ENCODE peak calls at places on chromosomes 11 and 22, in seven cellular contexts. H, C, Z, W, R, S and O are unnamed samples.

GRCh38 chr11:80390546-80390945 is 949.7 kb upstream of the TENM4 start:
- DNase-seq in Z (no peak), R (no peak), W (no peak), C (no peak), S (no peak), H (no peak), O (no peak)

GRCh38 chr11:66950113-66950535 is 8.1 kb downstream of the PC start:
- DNase-seq in S (peak; percentile 89), C (peak; percentile 96), W (no peak), Z (peak; percentile 78), R (peak; percentile 94), H (no peak), O (peak; percentile 55)

GRCh38 chr22:31400023-31400397 is 606 bp downstream of the DRG1 start:
- DNase-seq in C (peak; percentile 70), W (no peak), Z (no peak), S (peak; percentile 28), R (peak; percentile 35), H (no peak), O (no peak)

GRCh38 chr11:134760307-134760706 is 348.3 kb upstream of the B3GAT1 start:
- DNase-seq in R (no peak), C (no peak), H (no peak), W (no peak), Z (no peak), S (no peak), O (no peak)

GRCh38 chr11:109697140-109697843 is 275.3 kb downstream of the C11orf87 start:
- DNase-seq in R (peak; percentile 50), W (no peak), Z (no peak), C (peak; percentile 64), S (peak; percentile 69), H (no peak), O (no peak)

GRCh38 chr11:126476256-126476970 is 120.9 kb downstream of the ST3GAL4 start:
- DNase-seq in H (no peak), S (no peak), R (no peak), Z (no peak), C (no peak), W (no peak), O (no peak)

GRCh38 chr11:68550485-68550817 is 89.9 kb downstream of the PPP6R3 start:
- DNase-seq in W (no peak), C (no peak), H (no peak), Z (no peak), R (peak; percentile 21), S (no peak), O (no peak)

GRCh38 chr11:14262271-14262846 is 96.6 kb downstream of the RRAS2 start:
- DNase-seq in S (no peak), H (no peak), W (no peak), Z (no peak), C (no peak), R (no peak), O (no peak)

GRCh38 chr22:48490513-48491411 is 1336.9 kb downstream of the BRD1 start:
- DNase-seq in W (no peak), R (no peak), H (no peak), S (peak; percentile 5), Z (peak; percentile 23), C (no peak), O (peak; percentile 41)

GRCh38 chr22:48494256-48494967 is 1333.3 kb downstream of the BRD1 start:
- DNase-seq in S (no peak), C (no peak), R (no peak), H (no peak), Z (no peak), W (peak; percentile 7), O (peak; percentile 36)

GRCh38 chr22:48493733-48494132 is 1333.9 kb downstream of the BRD1 start:
- DNase-seq in Z (no peak), C (no peak), R (no peak), S (no peak), W (no peak), H (no peak), O (peak; percentile 22)

GRCh38 chr22:48491451-48491941 is 1336.2 kb downstream of the BRD1 start:
- DNase-seq in H (no peak), S (peak; percentile 13), W (no peak), C (no peak), R (no peak), Z (no peak), O (no peak)

DNA sequence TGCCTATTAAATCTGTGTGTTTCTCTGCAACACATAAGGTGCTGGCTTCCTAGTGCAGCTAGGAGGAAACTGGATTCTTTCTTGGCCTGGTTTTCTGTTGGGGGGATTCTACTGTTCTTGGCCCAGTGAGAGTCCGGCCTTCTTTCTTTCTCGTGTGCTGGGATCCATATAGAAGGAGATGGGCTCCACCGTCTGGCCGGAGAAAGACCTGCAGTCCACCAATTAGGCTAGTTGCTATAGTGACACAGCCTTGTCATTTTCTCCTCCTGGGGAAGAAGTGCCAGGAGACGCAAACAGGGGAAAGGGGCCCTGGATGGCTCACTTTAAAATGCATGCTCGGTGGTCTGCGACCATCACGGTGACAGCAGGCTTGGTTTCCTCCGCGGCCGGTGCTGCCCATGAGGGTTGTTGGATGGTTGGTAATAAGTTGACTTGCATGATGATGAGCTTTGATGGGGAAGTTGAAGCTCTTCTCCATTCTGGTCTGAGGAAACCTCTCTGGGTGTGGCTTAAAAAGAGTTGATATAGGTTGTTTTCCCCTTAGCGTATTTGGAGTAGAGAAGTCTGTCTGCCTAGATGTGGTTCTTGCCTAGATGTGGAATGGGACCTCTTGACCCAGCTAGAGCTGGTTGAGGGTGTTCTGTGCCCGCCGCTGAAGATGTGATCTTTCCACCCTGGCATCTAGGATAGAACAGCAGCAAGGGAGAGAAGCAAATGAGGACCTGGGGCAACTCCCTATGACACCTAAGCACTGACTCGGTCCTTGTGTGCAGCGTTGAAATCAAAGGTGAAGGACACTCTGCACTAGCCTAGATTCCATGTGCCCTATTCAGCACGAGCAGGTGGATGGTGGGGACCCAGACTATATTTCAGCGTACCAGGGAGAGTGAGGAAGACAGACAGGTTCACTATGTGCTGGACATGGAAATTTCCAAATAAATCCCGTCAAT is 1335.0 kb downstream of the BRD1 start:
- DNase-seq in S (peak; percentile 88), W (peak; percentile 70), R (peak; percentile 57), H (no peak), C (peak; percentile 65), Z (peak; percentile 43), O (peak; percentile 60)
- H3K9me3 ChIP-seq in S (no peaks in the 10 kb centered on the region), W (no peaks in the 10 kb centered on the region), R (peaks cover 3% of the 10 kb centered on the region), H (no peaks in the 10 kb centered on the region), C (no peaks in the 10 kb centered on the region), Z (no peaks in the 10 kb centered on the region), O (no peaks in the 10 kb centered on the region)

GRCh38 chr11:116969694-116970093 is 128.5 kb downstream of the SIK3 start:
- DNase-seq in S (no peak), R (no peak), Z (no peak), H (no peak), C (no peak), W (no peak), O (no peak)

GRCh38 chr11:116970485-116971292 is 127.5 kb downstream of the SIK3 start:
- DNase-seq in W (no peak), H (no peak), Z (no peak), C (peak; percentile 17), R (peak; percentile 32), S (no peak), O (no peak)

GRCh38 chr11:116972692-116973091 is 125.5 kb downstream of the SIK3 start:
- DNase-seq in C (no peak), H (no peak), S (no peak), Z (no peak), W (no peak), R (no peak), O (no peak)

GRCh38 chr11:116975661-116976060 is 122.6 kb downstream of the SIK3 start:
- DNase-seq in Z (no peak), H (no peak), C (no peak), R (no peak), S (no peak), W (no peak), O (no peak)

DNA sequence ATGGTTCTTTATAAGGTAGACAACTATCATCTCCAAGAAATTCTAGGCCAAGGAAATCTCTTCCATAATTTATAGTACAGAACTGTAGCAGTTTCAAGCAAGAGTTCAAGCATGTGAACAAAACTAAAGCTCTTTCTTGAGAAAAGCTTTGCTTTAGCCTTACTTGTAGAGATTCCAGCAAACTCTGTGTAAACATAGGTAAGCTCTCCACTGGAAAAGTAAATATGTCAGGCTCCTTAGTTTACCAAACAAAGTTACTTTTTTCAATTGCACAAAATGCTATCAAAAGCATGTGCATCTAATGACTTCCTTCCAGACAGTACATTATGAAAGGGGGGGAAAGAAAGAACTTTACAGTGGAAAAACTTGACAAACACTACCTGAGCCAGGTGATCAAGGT is 125.0 kb downstream of the SIK3 start:
- DNase-seq in Z (no peak), W (no peak), R (no peak), C (no peak), S (no peak), H (no peak), O (no peak)
- H3K27me3 ChIP-seq in Z (no peaks in the 10 kb centered on the region), W (no peaks in the 10 kb centered on the region), R (no peaks in the 10 kb centered on the region), C (no peaks in the 10 kb centered on the region), S (no peaks in the 10 kb centered on the region), H (no peaks in the 10 kb centered on the region), O (no peaks in the 10 kb centered on the region)

GRCh38 chr11:294795-295194 is 4.5 kb downstream of the IFITM5 start:
- DNase-seq in R (no peak), C (no peak), S (no peak), H (no peak), W (peak; percentile 17), Z (no peak), O (no peak)

GRCh38 chr11:297666-298405 is 1.5 kb downstream of the IFITM5 start:
- DNase-seq in W (peak; percentile 15), S (no peak), H (no peak), C (no peak), Z (no peak), R (no peak), O (peak; percentile 48)

GRCh38 chr11:296976-297665 is 2.2 kb downstream of the IFITM5 start:
- DNase-seq in W (peak; percentile 16), R (no peak), H (no peak), Z (no peak), S (no peak), C (no peak), O (peak; percentile 50)

GRCh38 chr11:295351-296205 is 3.7 kb downstream of the IFITM5 start:
- DNase-seq in R (no peak), C (no peak), H (no peak), W (peak; percentile 19), S (no peak), Z (no peak), O (no peak)

DNA sequence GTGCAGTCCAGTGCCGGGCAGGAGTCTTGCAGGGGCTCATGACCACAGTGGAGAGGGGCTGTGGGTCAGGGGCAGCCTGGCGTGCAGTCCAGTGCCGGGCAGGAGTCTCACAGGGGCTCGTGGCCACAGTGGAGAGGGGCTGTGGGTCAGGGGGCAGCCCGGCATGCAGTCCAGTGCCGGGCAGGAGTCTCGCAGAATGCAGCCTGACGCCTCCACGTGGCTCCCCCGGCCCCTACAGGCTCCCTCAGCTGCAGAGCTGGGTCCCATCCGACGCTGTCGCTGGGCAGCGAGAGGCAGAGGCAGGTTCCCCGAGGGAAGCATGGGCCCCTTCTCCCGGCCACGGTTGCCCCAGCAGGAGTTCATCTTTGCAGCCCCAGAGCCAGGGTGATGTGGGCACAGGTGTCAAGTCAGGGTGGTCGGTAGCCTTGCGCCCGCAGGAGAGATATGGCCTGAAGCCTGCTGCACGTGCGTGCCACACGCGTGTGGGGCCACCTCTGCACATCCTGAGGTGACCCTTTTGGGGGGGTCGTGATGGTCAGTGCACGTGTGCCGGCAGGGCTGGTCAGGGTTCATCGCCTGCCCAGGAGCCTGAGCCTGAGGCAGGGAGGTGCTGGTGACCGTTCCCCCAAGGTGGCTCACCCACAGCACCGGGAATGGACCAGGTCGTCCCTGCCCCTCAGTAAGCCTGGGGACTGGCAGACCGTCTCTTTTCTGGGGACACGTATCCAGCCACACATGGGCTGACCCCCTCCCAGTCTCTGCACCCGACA is 2.9 kb downstream of the IFITM5 start:
- DNase-seq in C (no peak), W (peak; percentile 14), R (no peak), S (no peak), H (no peak), Z (no peak), O (no peak)
- H3K4me3 ChIP-seq in C (no peak overlapping the region), W (no peak overlapping the region), R (no peak overlapping the region), S (no peak overlapping the region), H (no peak overlapping the region), Z (no peak overlapping the region), O (no peak overlapping the region)

DNA sequence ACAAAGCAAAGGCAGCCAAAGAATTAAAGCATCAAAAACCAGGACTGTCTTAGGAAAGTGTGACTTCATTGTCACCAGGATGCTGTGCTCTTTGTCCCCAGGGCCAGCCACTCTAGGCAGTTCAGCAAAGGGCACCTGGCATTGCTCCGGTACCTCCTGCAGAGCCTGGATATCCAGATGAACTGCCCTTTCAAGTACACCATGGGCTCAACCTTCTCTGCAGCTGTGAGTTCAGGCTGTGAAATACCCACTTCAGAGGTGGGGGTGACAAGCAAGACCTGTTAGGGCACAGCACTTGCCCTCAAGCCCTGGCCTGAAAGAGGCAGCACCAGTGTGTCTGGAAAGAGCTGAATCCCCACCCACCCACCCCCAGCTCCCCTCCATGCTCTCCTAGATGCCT is 44.5 kb downstream of the KCNQ1OT1 start:
- DNase-seq in Z (no peak), H (no peak), S (no peak), C (no peak), R (no peak), W (no peak), O (no peak)
- H3K9me3 ChIP-seq in Z (peaks cover 56% of the 10 kb centered on the region), H (peaks cover 2% of the 10 kb centered on the region), S (peaks cover 31% of the 10 kb centered on the region), C (peaks cover 97% of the 10 kb centered on the region), R (peaks cover 71% of the 10 kb centered on the region), W (no peaks in the 10 kb centered on the region), O (peaks cover 14% of the 10 kb centered on the region)